ENCODE peak calls at places on chromosomes 16 and 17, in five cellular contexts. B, A, G, J and C are unnamed samples.

GRCh38 chr17:2921443-2921842 is 125.2 kb downstream of the RAP1GAP2 start:
- DNase-seq in B (no peak), A (no peak), G (no peak), J (no peak), C (no peak)

GRCh38 chr16:77009453-77009852 is 181.5 kb upstream of the MON1B start:
- DNase-seq in B (no peak), A (no peak), G (no peak), J (no peak), C (no peak)

GRCh38 chr17:16178836-16179235 is 36.5 kb downstream of the NCOR1 start:
- DNase-seq in B (peak; percentile 56), A (no peak), G (no peak), J (no peak), C (no peak)

GRCh38 chr17:45941395-45941794 is 47.0 kb downstream of the MAPT start:
- DNase-seq in B (no peak), A (no peak), G (no peak), J (no peak), C (no peak)

GRCh38 chr16:87461466-87461975 is 31.3 kb downstream of the ZCCHC14 start:
- DNase-seq in B (no peak), A (peak; percentile 94), G (no peak), J (peak; percentile 95), C (no peak)

GRCh38 chr17:29078183-29079045 is 35.5 kb downstream of the PIPOX start:
- DNase-seq in B (peak; percentile 15), A (no peak), G (no peak), J (no peak), C (no peak)

GRCh38 chr16:66081967-66082366 is 284.5 kb upstream of the CDH5 start:
- DNase-seq in B (peak; percentile 94), A (peak; percentile 3), G (no peak), J (no peak), C (no peak)

GRCh38 chr16:73251608-73252007 is 203.7 kb upstream of the ZFHX3 start:
- DNase-seq in B (no peak), A (no peak), G (no peak), J (no peak), C (no peak)

GRCh38 chr17:69822314-69822875 is 252.6 kb upstream of the KCNJ16 start:
- DNase-seq in B (no peak), A (no peak), G (no peak), J (no peak), C (no peak)

GRCh38 chr16:21158208-21159110 is at the start of gene LDAF1:
- DNase-seq in B (peak; percentile 63), A (peak; percentile 75), G (peak; percentile 90), J (peak; percentile 92), C (no peak)

GRCh38 chr17:79978545-79978852 is 57.2 kb downstream of the TBC1D16 start:
- DNase-seq in B (no peak), A (no peak), G (no peak), J (no peak), C (no peak)

GRCh38 chr17:69434164-69434579 is 19.7 kb downstream of the MAP2K6 start:
- DNase-seq in B (peak; percentile 26), A (no peak), G (no peak), J (no peak), C (no peak)

GRCh38 chr17:45111838-45112237 is 20.5 kb downstream of the PLCD3 start:
- DNase-seq in B (no peak), A (no peak), G (no peak), J (no peak), C (no peak)

GRCh38 chr16:85613609-85614337 is 651 bp downstream of the GSE1 start:
- DNase-seq in B (no peak), A (peak; percentile 42), G (peak; percentile 87), J (peak; percentile 72), C (no peak)

GRCh38 chr17:21039839-21040575 is 2.8 kb downstream of the USP22 start:
- DNase-seq in B (peak; percentile 56), A (peak; percentile 57), G (peak; percentile 48), J (peak; percentile 33), C (no peak)

GRCh38 chr16:951660-952301 is 19.0 kb downstream of the LMF1 start:
- DNase-seq in B (peak; percentile 70), A (no peak), G (no peak), J (peak; percentile 64), C (no peak)

GRCh38 chr17:1563786-1564613 is 1.4 kb upstream of the PITPNA start:
- DNase-seq in B (no peak), A (no peak), G (no peak), J (peak; percentile 67), C (no peak)

GRCh38 chr16:11963706-11964105 is 1.3 kb upstream of the TNFRSF17 start:
- DNase-seq in B (no peak), A (no peak), G (no peak), J (no peak), C (no peak)

GRCh38 chr16:66751135-66751991 is at the start of gene DYNC1LI2:
- DNase-seq in B (peak; percentile 58), A (peak; percentile 80), G (peak; percentile 98), J (peak; percentile 92), C (no peak)

GRCh38 chr17:78176548-78177025 is 8.2 kb downstream of the SYNGR2 start:
- DNase-seq in B (peak; percentile 22), A (peak; percentile 86), G (peak; percentile 90), J (peak; percentile 71), C (no peak)

GRCh38 chr17:6684460-6684783 is 28.7 kb downstream of the SLC13A5 start:
- DNase-seq in B (no peak), A (no peak), G (no peak), J (no peak), C (no peak)

GRCh38 chr17:2179615-2180295 is 123.8 kb downstream of the SMG6 start:
- DNase-seq in B (peak; percentile 98), A (no peak), G (peak; percentile 81), J (no peak), C (no peak)

GRCh38 chr17:1882836-1883235 is 53.0 kb downstream of the RPA1 start:
- DNase-seq in B (peak; percentile 24), A (peak; percentile 66), G (peak; percentile 49), J (peak; percentile 23), C (no peak)

GRCh38 chr16:89798126-89798525 is 18.3 kb downstream of the FANCA start:
- DNase-seq in B (no peak), A (no peak), G (no peak), J (no peak), C (no peak)

GRCh38 chr17:78159575-78160158 is 8.7 kb upstream of the SYNGR2 start:
- DNase-seq in B (peak; percentile 89), A (no peak), G (no peak), J (no peak), C (peak; percentile 77)

GRCh38 chr16:13923703-13924298 is 3.8 kb downstream of the ERCC4 start:
- DNase-seq in B (peak; percentile 67), A (peak; percentile 36), G (peak; percentile 48), J (peak; percentile 41), C (peak; percentile 20)

GRCh38 chr16:17222756-17223411 is 247.9 kb downstream of the XYLT1 start:
- DNase-seq in B (no peak), A (no peak), G (no peak), J (no peak), C (no peak)

GRCh38 chr16:70789231-70789926 is 11.6 kb downstream of the VAC14 start:
- DNase-seq in B (peak; percentile 48), A (peak; percentile 59), G (peak; percentile 36), J (no peak), C (no peak)

GRCh38 chr17:57584050-57584551 is 161.0 kb downstream of the CCDC182 start:
- DNase-seq in B (no peak), A (no peak), G (peak; percentile 83), J (no peak), C (no peak)

GRCh38 chr16:17194190-17194780 is 276.5 kb downstream of the XYLT1 start:
- DNase-seq in B (peak; percentile 16), A (no peak), G (peak; percentile 52), J (peak; percentile 72), C (no peak)

GRCh38 chr16:17313085-17313611 is 157.6 kb downstream of the XYLT1 start:
- DNase-seq in B (peak; percentile 28), A (no peak), G (peak; percentile 76), J (no peak), C (no peak)

GRCh38 chr17:4247981-4248388 is 15.8 kb downstream of the ANKFY1 start:
- DNase-seq in B (no peak), A (no peak), G (no peak), J (peak; percentile 29), C (no peak)

GRCh38 chr17:8120520-8121443 is 2.5 kb upstream of the ALOXE3 start:
- DNase-seq in B (peak; percentile 69), A (peak; percentile 78), G (peak; percentile 71), J (peak; percentile 59), C (peak; percentile 63)

GRCh38 chr17:8118769-8119574 is 658 bp upstream of the ALOXE3 start:
- DNase-seq in B (peak; percentile 80), A (peak; percentile 90), G (peak; percentile 87), J (peak; percentile 73), C (peak; percentile 57)

GRCh38 chr17:8121531-8122390 is 2.1 kb downstream of the HES7 start:
- DNase-seq in B (peak; percentile 55), A (peak; percentile 78), G (peak; percentile 85), J (peak; percentile 61), C (no peak)

GRCh38 chr17:8117980-8118768 is at the start of gene ALOXE3:
- DNase-seq in B (peak; percentile 64), A (peak; percentile 86), G (peak; percentile 72), J (no peak), C (no peak)

GRCh38 chr17:8119575-8120519 is 1.5 kb upstream of the ALOXE3 start:
- DNase-seq in B (peak; percentile 92), A (peak; percentile 89), G (peak; percentile 53), J (no peak), C (peak; percentile 97)
- H3K27ac ChIP-seq in B (no peak overlapping the region), A (peak overlapping the region; percentile 65), G (peak overlapping the region; percentile 72), J (peak overlapping the region; percentile 86), C (peak overlapping the region; percentile 64)

GRCh38 chr17:42871647-42872046 is 20.6 kb downstream of the AOC3 start:
- DNase-seq in B (no peak), A (no peak), G (no peak), J (no peak), C (no peak)
- TF ChIP-seq RFX5 in B (no peak), A (no peak), G (no peak), J (no peak), C (no peak)

GRCh38 chr17:60573139-60573975 is 26.6 kb upstream of the PPM1D start:
- DNase-seq in B (peak; percentile 74), A (no peak), G (no peak), J (no peak), C (no peak)
- H3K27ac ChIP-seq in B (peak overlapping the region; percentile 88), A (no peak overlapping the region), G (peak overlapping the region; percentile 2), J (no peak overlapping the region), C (no peak overlapping the region)

GRCh38 chr16:79752421-79752820 is 151.9 kb upstream of the MAF start:
- DNase-seq in B (no peak), A (no peak), G (no peak), J (no peak), C (no peak)

GRCh38 chr16:79757163-79757562 is 156.6 kb upstream of the MAF start:
- DNase-seq in B (no peak), A (no peak), G (no peak), J (no peak), C (no peak)

GRCh38 chr16:79756571-79756970 is 156.0 kb upstream of the MAF start:
- DNase-seq in B (no peak), A (no peak), G (no peak), J (no peak), C (no peak)

GRCh38 chr16:79751785-79752184 is 151.2 kb upstream of the MAF start:
- DNase-seq in B (no peak), A (no peak), G (no peak), J (no peak), C (no peak)

GRCh38 chr16:79754081-79754872 is 153.7 kb upstream of the MAF start:
- DNase-seq in B (no peak), A (no peak), G (no peak), J (no peak), C (no peak)
- TF ChIP-seq RFX5 in B (no peak), A (no peak), G (no peak), J (no peak), C (no peak)

GRCh38 chr16:88754109-88754911 is 30.7 kb downstream of the PIEZO1 start:
- DNase-seq in B (no peak), A (no peak), G (no peak), J (no peak), C (no peak)
- H3K27ac ChIP-seq in B (peak overlapping the region; percentile 11), A (no peak overlapping the region), G (no peak overlapping the region), J (no peak overlapping the region), C (no peak overlapping the region)